ENCODE peak calls at places on chromosomes 7 and 10, in seven cellular contexts. P, F, X, T, E, J and G are unnamed samples.

GRCh38 chr7:41699532-41699931 is 3.4 kb downstream of the INHBA start:
- DNase-seq in P (no peak), F (no peak), X (peak), T (no peak), E (peak), J (no peak), G (peak)

GRCh38 chr10:101843032-101843991 is at the start of gene KCNIP2:
- DNase-seq in P (peak), F (no peak), X (peak), T (peak), E (peak), J (peak), G (no peak)

GRCh38 chr7:45689011-45689796 is 115.0 kb downstream of the ADCY1 start:
- DNase-seq in P (no peak), F (peak), X (no peak), T (no peak), E (no peak), J (no peak), G (peak)

GRCh38 chr10:43252785-43253341 is 14.0 kb downstream of the RASGEF1A start:
- DNase-seq in P (no peak), F (no peak), X (no peak), T (peak), E (no peak), J (no peak), G (no peak)

GRCh38 chr10:104209575-104210198 is 22.5 kb downstream of the CFAP43 start:
- DNase-seq in P (peak), F (peak), X (peak), T (peak), E (peak), J (peak), G (peak)

GRCh38 chr7:46281071-46281470 is 360.0 kb upstream of the IGFBP3 start:
- DNase-seq in P (no peak), F (peak), X (no peak), T (no peak), E (peak), J (no peak), G (no peak)

GRCh38 chr7:44103566-44103940 is 592 bp upstream of the AEBP1 start:
- DNase-seq in P (no peak), F (no peak), X (no peak), T (no peak), E (no peak), J (no peak), G (no peak)

GRCh38 chr10:132448248-132448731 is 51.3 kb downstream of the PWWP2B start:
- DNase-seq in P (peak), F (peak), X (peak), T (peak), E (peak), J (peak), G (peak)

GRCh38 chr7:10824154-10824553 is 149.5 kb upstream of the PHF14 start:
- DNase-seq in P (no peak), F (no peak), X (no peak), T (no peak), E (no peak), J (no peak), G (no peak)

GRCh38 chr10:132158122-132158741 is 28.5 kb upstream of the DPYSL4 start:
- DNase-seq in P (no peak), F (no peak), X (no peak), T (peak), E (peak), J (peak), G (peak)

GRCh38 chr7:2527505-2528464 is 8.2 kb downstream of the LFNG start:
- DNase-seq in P (peak), F (peak), X (no peak), T (no peak), E (no peak), J (no peak), G (peak)

GRCh38 chr7:30799206-30799975 is 28.2 kb downstream of the MINDY4 start:
- DNase-seq in P (no peak), F (peak), X (no peak), T (no peak), E (no peak), J (peak), G (peak)

GRCh38 chr10:75029874-75030273 is 81.6 kb upstream of the SAMD8 start:
- DNase-seq in P (no peak), F (no peak), X (no peak), T (no peak), E (no peak), J (no peak), G (no peak)

GRCh38 chr10:77392851-77393250 is 244.8 kb downstream of the KCNMA1 start:
- DNase-seq in P (no peak), F (peak), X (no peak), T (no peak), E (no peak), J (no peak), G (peak)

GRCh38 chr10:128877936-128878335 is 589.1 kb upstream of the MGMT start:
- DNase-seq in P (no peak), F (no peak), X (no peak), T (no peak), E (no peak), J (no peak), G (no peak)

GRCh38 chr10:47400251-47400650 is 16.2 kb upstream of the ZNF488 start:
- DNase-seq in P (no peak), F (no peak), X (no peak), T (no peak), E (no peak), J (no peak), G (no peak)

DNA sequence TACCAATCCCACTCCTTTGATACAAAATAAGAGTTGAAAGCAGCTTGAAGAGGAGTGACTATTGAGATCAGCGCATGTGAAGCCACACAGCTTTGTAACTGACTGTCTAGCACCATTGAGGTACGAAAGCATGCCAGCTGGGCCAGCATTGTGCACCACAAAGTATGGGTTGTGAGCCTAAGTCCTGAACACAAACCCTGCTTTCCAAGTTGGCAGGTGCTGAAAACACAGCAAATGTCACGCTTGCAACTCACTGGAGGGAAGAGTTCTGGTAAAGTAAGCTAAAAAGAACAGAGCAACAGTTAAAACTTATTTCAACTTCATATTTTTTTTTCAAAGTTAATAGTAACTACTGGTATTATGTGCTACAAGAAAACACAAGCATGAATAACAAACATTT is 4.0 kb upstream of the FAM53B start:
- DNase-seq in P (peak), F (no peak), X (peak), T (no peak), E (no peak), J (no peak), G (peak)
- TF ChIP-seq EZH2phosphoT487 in P (no peak), F (no peak), X (no peak), T (no peak), E (no peak), J (no peak), G (no peak)

DNA sequence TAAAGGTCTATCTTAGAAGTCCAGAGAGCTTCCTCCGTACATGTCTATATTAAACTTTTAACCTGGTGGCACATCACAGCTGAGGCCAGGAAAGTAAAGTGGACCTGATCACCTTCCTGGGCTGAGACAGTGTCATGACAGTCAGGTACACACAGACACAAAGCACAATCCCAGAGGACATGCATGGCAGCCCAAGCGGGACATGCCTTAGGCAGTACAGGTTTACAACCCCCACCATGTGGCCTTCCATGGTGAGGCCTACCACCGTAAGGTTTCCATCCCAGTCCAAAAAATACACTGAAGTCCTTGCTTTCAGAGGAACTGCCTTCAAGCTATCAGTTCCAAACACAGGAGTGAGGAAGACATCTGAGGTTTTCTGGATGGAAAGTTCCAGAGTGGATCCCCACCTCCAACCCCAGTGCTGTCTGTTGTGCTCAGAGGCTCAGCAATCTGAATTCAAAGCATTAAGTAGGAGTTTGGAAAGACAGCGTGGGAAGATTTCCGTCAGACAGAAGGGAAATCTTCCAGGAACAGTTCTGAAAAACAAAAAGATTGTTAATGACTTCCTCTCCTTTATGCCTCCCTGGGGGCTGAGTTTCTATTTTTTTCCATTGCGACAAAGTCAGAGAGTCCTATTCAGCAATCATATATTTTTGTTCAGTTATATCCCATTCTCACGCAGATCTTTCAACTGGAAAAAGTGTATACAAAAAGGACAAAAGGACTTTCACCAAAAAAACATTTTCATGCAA is 20.1 kb downstream of the IFIT3 start:
- DNase-seq in P (no peak), F (no peak), X (no peak), T (no peak), E (no peak), J (no peak), G (no peak)
- TF ChIP-seq EZH2phosphoT487 in P (no peak), F (no peak), X (no peak), T (no peak), E (no peak), J (no peak), G (no peak)

DNA sequence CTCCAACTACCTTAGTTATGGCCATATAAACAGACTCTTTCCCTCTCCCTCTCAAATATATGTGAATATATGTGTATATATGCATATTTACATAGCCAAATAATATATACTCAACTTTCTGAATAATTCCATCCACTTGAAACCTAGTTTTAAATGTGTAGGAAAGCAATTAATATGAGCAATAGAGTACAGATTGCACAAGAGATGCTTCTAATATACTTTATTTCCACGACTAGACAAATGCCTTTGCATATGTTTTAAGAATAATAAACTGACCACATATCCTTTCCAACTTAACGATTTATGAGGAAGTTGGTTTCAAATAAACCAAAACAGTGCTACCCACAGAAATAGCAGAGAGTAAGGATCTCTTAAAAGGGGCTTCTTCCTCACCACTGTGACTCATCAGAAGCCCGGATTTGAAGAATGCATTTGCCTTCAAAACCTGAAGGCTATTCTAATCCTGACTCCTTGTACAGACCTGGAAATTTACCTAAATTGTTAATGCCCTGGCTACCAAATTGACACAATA is 266.3 kb downstream of the AHR start:
- DNase-seq in P (no peak), F (peak), X (no peak), T (no peak), E (no peak), J (no peak), G (peak)
- TF ChIP-seq EZH2phosphoT487 in P (no peak), F (no peak), X (no peak), T (no peak), E (no peak), J (no peak), G (no peak)

DNA sequence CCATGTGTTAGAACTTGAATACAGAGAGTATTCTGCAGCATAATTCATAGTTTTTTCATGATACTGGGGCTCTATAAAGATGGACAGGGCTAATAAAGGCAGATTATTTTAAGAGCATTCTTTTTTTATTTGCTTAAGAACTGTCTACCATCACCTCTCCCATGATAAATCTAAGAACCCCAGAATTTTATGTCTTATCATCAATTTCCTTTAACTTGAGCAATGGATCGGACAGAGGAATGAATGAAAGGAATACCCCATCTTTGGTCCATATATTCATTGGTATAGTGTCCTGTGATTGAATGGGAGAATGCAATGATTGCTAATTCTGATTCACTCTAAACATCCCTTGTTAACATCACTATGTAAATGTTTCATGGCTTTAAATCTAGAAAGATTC is 946.3 kb upstream of the LRRN3 start:
- DNase-seq in P (no peak), F (no peak), X (no peak), T (no peak), E (no peak), J (no peak), G (no peak)
- TF ChIP-seq EZH2phosphoT487 in P (no peak), F (no peak), X (no peak), T (no peak), E (no peak), J (no peak), G (no peak)

GRCh38 chr10:13349776-13350274 is 1.7 kb upstream of the SEPHS1 start:
- DNase-seq in P (peak), F (peak), X (peak), T (peak), E (peak), J (peak), G (peak)
- TF ChIP-seq EZH2phosphoT487 in P (no peak), F (no peak), X (no peak), T (no peak), E (no peak), J (no peak), G (no peak)

DNA sequence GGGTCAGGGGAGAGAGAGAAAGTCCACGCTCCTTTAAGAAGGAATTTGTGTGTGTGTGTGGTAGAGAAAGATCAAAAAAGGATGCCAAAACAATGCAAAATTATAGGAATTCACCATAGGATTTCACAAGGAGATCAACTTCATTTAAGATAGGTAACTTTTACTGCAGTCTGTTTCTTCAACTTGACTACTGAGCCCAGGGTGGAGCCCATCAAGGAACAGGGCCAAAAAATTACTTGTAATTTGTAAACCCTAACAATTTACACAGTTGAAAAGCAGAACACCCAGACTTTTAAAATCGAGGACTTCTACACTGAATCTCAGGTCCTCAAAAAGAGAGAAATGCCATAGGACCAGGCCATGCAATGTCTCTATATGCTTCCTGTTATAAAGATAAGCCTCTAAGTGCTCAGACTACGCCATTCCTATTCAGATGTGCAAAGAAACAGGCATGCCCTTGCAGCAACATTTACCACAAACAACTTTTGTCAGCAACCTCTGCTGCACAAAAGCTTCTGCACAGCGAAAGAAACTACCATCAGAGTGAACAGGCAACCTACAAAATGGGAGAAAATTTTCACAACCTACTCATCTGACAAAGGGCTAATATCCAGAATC is 10.6 kb upstream of the GIMAP4 start:
- DNase-seq in P (no peak), F (no peak), X (no peak), T (no peak), E (no peak), J (no peak), G (no peak)
- TF ChIP-seq EZH2phosphoT487 in P (no peak), F (no peak), X (no peak), T (no peak), E (no peak), J (no peak), G (no peak)